ENCODE peak calls at places on chromosomes 4 and X, in five cellular contexts. One of them, this sample, is unnamed.

GRCh38 chr4:121679267-121679666 is 17.5 kb downstream of the ANXA5 start:
- DNase-seq in OCI-LY7: no peak
- DNase-seq in CD8-positive, alpha-beta T cell: no peak
- DNase-seq in IMR-90: no peak
- DNase-seq in AG09319: no peak
- DNase-seq in this sample: no peak

GRCh38 chr4:27602172-27602571 is 741.5 kb downstream of the STIM2 start:
- DNase-seq in CD8-positive, alpha-beta T cell: no peak
- DNase-seq in OCI-LY7: no peak
- DNase-seq in IMR-90: no peak
- DNase-seq in AG09319: no peak
- DNase-seq in this sample: no peak

GRCh38 chr4:110977554-110977953 is 354.7 kb upstream of the PITX2 start:
- DNase-seq in AG09319: no peak
- DNase-seq in IMR-90: no peak
- DNase-seq in OCI-LY7: no peak
- DNase-seq in CD8-positive, alpha-beta T cell: no peak
- DNase-seq in this sample: no peak

GRCh38 chr4:139767168-139767567 is 101.5 kb downstream of the MGST2 start:
- DNase-seq in OCI-LY7: no peak
- DNase-seq in IMR-90: no peak
- DNase-seq in CD8-positive, alpha-beta T cell: no peak
- DNase-seq in AG09319: peak
- DNase-seq in this sample: no peak

GRCh38 chr4:57605374-57605773 is 495.2 kb upstream of the IGFBP7 start:
- DNase-seq in CD8-positive, alpha-beta T cell: no peak
- DNase-seq in AG09319: no peak
- DNase-seq in IMR-90: no peak
- DNase-seq in OCI-LY7: no peak
- DNase-seq in this sample: no peak

GRCh38 chr4:115920637-115921036 is 807.2 kb upstream of the NDST4 start:
- DNase-seq in IMR-90: no peak
- DNase-seq in AG09319: no peak
- DNase-seq in CD8-positive, alpha-beta T cell: no peak
- DNase-seq in OCI-LY7: no peak
- DNase-seq in this sample: no peak

GRCh38 chrX:74781507-74782034 is 143.7 kb downstream of the NEXMIF start:
- DNase-seq in CD8-positive, alpha-beta T cell: no peak
- DNase-seq in IMR-90: no peak
- DNase-seq in OCI-LY7: no peak
- DNase-seq in AG09319: no peak
- DNase-seq in this sample: peak

GRCh38 chr4:124409044-124409443 is 303.5 kb downstream of the ANKRD50 start:
- DNase-seq in IMR-90: peak
- DNase-seq in AG09319: no peak
- DNase-seq in CD8-positive, alpha-beta T cell: no peak
- DNase-seq in OCI-LY7: no peak
- DNase-seq in this sample: no peak

GRCh38 chrX:119763836-119764387 is 5.5 kb downstream of the SOWAHD start:
- DNase-seq in AG09319: no peak
- DNase-seq in CD8-positive, alpha-beta T cell: no peak
- DNase-seq in IMR-90: no peak
- DNase-seq in OCI-LY7: no peak
- DNase-seq in this sample: no peak

DNA sequence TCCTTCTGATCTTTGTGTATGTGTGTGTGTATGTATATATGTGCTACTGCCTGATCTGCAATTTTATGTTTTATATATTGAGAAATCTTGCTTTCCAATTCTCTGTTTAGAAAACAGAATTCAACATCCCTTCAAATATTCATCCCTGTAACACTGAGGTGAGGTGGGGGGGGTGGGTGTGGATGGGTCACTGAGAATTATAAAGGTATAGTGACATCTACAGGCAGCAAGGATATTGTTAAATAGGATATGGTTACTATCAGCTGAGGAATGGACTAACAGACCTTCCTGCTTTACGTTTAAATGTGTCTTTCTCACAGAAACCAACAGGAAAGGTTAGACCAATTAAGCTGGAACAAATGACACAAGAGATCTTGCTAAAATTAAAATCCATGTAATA is 19.0 kb upstream of the MAGEB2 start:
- DNase-seq in CD8-positive, alpha-beta T cell: no peak
- DNase-seq in IMR-90: peak
- DNase-seq in AG09319: no peak
- DNase-seq in OCI-LY7: peak
- DNase-seq in this sample: no peak
- TF ChIP-seq CTCF in CD8-positive, alpha-beta T cell: no peak
- TF ChIP-seq CTCF in IMR-90: peak
- TF ChIP-seq CTCF in AG09319: no peak
- TF ChIP-seq CTCF in OCI-LY7: peak
- TF ChIP-seq CTCF in this sample: no peak

GRCh38 chr4:11949355-11949754 is 520.7 kb upstream of the HS3ST1 start:
- DNase-seq in AG09319: no peak
- DNase-seq in OCI-LY7: no peak
- DNase-seq in IMR-90: no peak
- DNase-seq in CD8-positive, alpha-beta T cell: no peak
- DNase-seq in this sample: no peak

GRCh38 chr4:11954093-11954492 is 525.4 kb upstream of the HS3ST1 start:
- DNase-seq in OCI-LY7: peak
- DNase-seq in CD8-positive, alpha-beta T cell: no peak
- DNase-seq in IMR-90: no peak
- DNase-seq in AG09319: no peak
- DNase-seq in this sample: no peak
- TF ChIP-seq CTCF in OCI-LY7: peak
- TF ChIP-seq CTCF in CD8-positive, alpha-beta T cell: no peak
- TF ChIP-seq CTCF in IMR-90: no peak
- TF ChIP-seq CTCF in AG09319: no peak
- TF ChIP-seq CTCF in this sample: peak

GRCh38 chrX:133868687-133869086 is 116.7 kb downstream of the GPC3 start:
- DNase-seq in AG09319: no peak
- DNase-seq in OCI-LY7: no peak
- DNase-seq in IMR-90: no peak
- DNase-seq in CD8-positive, alpha-beta T cell: no peak
- DNase-seq in this sample: no peak

GRCh38 chrX:133868250-133868649 is 117.1 kb downstream of the GPC3 start:
- DNase-seq in CD8-positive, alpha-beta T cell: no peak
- DNase-seq in OCI-LY7: no peak
- DNase-seq in IMR-90: no peak
- DNase-seq in AG09319: no peak
- DNase-seq in this sample: no peak

GRCh38 chrX:133869270-133869669 is 116.1 kb downstream of the GPC3 start:
- DNase-seq in IMR-90: no peak
- DNase-seq in CD8-positive, alpha-beta T cell: no peak
- DNase-seq in OCI-LY7: no peak
- DNase-seq in AG09319: no peak
- DNase-seq in this sample: no peak

DNA sequence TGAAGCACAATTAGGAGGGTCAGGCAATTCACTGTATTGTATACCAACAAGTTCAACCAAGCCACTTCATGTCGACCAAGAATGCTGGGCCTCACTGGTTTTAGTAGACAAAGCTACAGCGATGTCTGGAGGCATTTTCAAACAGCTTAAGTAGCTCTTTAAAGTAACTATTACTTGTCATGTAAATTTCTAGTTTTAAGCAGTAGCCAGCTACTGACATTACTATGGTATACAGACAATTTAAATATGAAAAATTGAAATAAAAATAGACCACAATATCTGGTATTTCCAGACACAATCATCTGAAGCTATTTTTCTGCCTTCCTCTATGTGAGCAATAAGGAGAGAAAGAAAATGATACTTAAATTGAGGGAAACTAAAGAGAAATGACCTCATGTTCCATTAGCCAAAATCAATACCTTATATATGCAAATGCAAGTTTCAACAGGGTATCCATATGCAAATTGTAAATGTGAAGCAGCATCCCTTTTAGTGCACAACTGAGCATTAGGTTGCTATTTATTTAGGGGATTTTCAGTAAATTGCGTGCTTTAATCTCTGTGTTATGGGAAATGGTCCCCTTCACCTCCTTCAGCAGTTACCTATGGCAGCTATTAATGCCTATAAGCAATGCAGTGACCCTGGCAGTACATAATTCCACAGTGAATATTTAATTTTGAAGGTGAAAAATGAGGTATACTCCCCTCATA is 119.5 kb downstream of the GPC3 start:
- DNase-seq in OCI-LY7: no peak
- DNase-seq in IMR-90: no peak
- DNase-seq in CD8-positive, alpha-beta T cell: no peak
- DNase-seq in AG09319: no peak
- DNase-seq in this sample: no peak
- TF ChIP-seq CTCF in OCI-LY7: no peak
- TF ChIP-seq CTCF in IMR-90: no peak
- TF ChIP-seq CTCF in CD8-positive, alpha-beta T cell: no peak
- TF ChIP-seq CTCF in AG09319: no peak
- TF ChIP-seq CTCF in this sample: no peak

DNA sequence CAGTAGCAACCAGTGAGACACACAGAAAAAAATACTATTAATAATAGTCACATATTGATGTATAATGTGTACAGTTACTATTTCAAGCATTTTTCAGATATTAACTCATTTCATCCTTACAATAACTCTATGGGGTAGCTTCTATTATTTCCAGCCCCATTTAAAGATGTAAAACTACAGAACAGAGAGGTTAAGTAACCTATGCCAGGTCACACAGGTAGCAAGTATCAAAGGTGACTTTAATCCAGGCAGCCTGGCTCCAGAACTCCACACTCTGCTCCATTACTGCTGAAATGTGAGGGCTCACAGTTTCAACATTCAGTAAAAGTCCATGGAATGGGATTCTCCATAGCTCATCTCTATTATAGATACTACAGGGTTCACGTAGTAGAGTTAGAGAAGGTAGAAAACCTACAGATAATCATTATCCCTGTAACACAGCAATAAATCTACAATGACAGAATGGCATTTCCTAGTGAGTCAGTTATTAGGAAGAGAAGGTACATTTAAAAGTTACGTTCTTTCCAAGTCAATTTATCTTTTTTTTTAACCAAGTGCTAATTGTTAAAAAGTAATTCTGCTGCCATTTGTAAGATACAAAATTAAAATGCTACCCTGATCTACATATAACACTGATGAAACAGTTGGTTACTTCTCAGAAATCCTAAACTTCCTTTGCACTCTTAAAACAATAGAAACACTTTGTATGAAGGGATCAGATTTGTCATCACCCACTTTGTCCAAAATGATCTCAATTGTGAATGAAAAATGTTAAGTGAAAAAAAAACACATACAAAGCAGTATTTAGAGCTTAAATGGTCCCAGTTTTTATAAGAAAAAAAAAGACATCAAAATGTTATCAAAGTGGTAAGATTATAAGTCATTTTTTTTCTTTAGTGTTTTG is 18.7 kb downstream of the RELL1 start:
- DNase-seq in CD8-positive, alpha-beta T cell: no peak
- DNase-seq in OCI-LY7: no peak
- DNase-seq in AG09319: no peak
- DNase-seq in IMR-90: no peak
- DNase-seq in this sample: no peak
- TF ChIP-seq CTCF in CD8-positive, alpha-beta T cell: no peak
- TF ChIP-seq CTCF in OCI-LY7: no peak
- TF ChIP-seq CTCF in AG09319: no peak
- TF ChIP-seq CTCF in IMR-90: no peak
- TF ChIP-seq CTCF in this sample: no peak

DNA sequence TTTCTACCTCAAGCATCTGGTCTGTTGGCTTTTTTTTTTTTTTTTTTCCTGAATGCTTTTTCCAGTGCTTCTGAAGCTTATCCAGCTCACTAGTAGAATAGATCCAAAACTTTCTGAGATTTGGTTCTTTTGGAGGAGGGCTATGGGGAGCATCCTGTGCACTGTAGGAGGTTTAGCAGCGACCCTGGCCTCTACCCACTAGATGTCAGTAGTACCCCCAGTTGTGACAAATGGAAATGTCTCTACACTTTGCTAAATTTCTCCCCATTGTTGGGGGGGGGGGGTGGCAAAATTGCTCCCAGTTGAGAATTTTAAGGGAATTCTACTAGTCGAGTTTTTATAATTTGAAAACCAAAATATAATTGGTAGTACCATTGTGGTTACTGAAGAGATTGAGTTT is 23.0 kb upstream of the PPA2 start:
- DNase-seq in CD8-positive, alpha-beta T cell: no peak
- DNase-seq in IMR-90: no peak
- DNase-seq in AG09319: no peak
- DNase-seq in OCI-LY7: no peak
- DNase-seq in this sample: no peak
- TF ChIP-seq CTCF in CD8-positive, alpha-beta T cell: no peak
- TF ChIP-seq CTCF in IMR-90: no peak
- TF ChIP-seq CTCF in AG09319: no peak
- TF ChIP-seq CTCF in OCI-LY7: peak
- TF ChIP-seq CTCF in this sample: peak

GRCh38 chr4:89249313-89249712 is 58.3 kb downstream of the GPRIN3 start:
- DNase-seq in OCI-LY7: no peak
- DNase-seq in AG09319: no peak
- DNase-seq in CD8-positive, alpha-beta T cell: no peak
- DNase-seq in IMR-90: no peak
- DNase-seq in this sample: no peak
- TF ChIP-seq CTCF in OCI-LY7: no peak
- TF ChIP-seq CTCF in AG09319: no peak
- TF ChIP-seq CTCF in CD8-positive, alpha-beta T cell: no peak
- TF ChIP-seq CTCF in IMR-90: no peak
- TF ChIP-seq CTCF in this sample: no peak

DNA sequence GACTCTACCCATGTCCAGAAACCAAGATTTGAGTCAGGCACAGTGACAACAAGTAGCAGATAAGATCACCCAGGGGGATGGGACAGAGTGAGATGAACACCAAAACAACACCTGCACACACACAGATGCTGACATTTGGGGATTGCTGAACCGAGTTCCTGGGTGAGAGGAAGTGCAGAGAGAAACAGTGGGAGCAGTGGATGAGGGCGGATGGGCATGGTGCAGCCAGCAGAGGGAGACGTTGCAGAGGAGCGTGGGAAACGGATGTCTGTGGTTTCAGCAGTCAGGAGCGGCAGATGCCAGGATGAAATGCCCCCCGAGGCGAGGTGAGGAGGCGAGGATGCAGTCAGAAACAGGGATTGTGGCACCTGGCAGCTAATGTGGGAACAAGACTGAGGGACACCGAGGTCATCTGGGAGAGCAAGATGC is 78.6 kb upstream of the STS start:
- DNase-seq in AG09319: no peak
- DNase-seq in IMR-90: no peak
- DNase-seq in CD8-positive, alpha-beta T cell: no peak
- DNase-seq in OCI-LY7: peak
- DNase-seq in this sample: no peak
- TF ChIP-seq CTCF in AG09319: peak
- TF ChIP-seq CTCF in IMR-90: no peak
- TF ChIP-seq CTCF in CD8-positive, alpha-beta T cell: no peak
- TF ChIP-seq CTCF in OCI-LY7: peak
- TF ChIP-seq CTCF in this sample: peak

GRCh38 chrX:88425739-88426138 is 321.3 kb upstream of the CPXCR1 start:
- DNase-seq in OCI-LY7: no peak
- DNase-seq in CD8-positive, alpha-beta T cell: no peak
- DNase-seq in IMR-90: no peak
- DNase-seq in AG09319: no peak
- DNase-seq in this sample: no peak
- TF ChIP-seq CTCF in OCI-LY7: no peak
- TF ChIP-seq CTCF in CD8-positive, alpha-beta T cell: no peak
- TF ChIP-seq CTCF in IMR-90: peak
- TF ChIP-seq CTCF in AG09319: no peak
- TF ChIP-seq CTCF in this sample: no peak

GRCh38 chrX:47540754-47541538 is 20.1 kb upstream of the ARAF start:
- DNase-seq in AG09319: peak
- DNase-seq in CD8-positive, alpha-beta T cell: no peak
- DNase-seq in OCI-LY7: no peak
- DNase-seq in IMR-90: peak
- DNase-seq in this sample: no peak
- TF ChIP-seq CTCF in AG09319: peak
- TF ChIP-seq CTCF in CD8-positive, alpha-beta T cell: no peak
- TF ChIP-seq CTCF in OCI-LY7: peak
- TF ChIP-seq CTCF in IMR-90: peak
- TF ChIP-seq CTCF in this sample: no peak

GRCh38 chr4:70269674-70270073 is 27.3 kb downstream of the CSN3 start:
- DNase-seq in CD8-positive, alpha-beta T cell: no peak
- DNase-seq in OCI-LY7: no peak
- DNase-seq in AG09319: no peak
- DNase-seq in IMR-90: no peak
- DNase-seq in this sample: no peak
- TF ChIP-seq CTCF in CD8-positive, alpha-beta T cell: no peak
- TF ChIP-seq CTCF in OCI-LY7: peak
- TF ChIP-seq CTCF in AG09319: no peak
- TF ChIP-seq CTCF in IMR-90: no peak
- TF ChIP-seq CTCF in this sample: no peak

This sample was measured in GM12864.